ENCODE peak calls at places on chromosomes 12 and 14, in four cellular contexts. N, C, S and U are unnamed samples.

GRCh38 chr12:101697930-101698781 is 716 bp downstream of the CHPT1 start:
- DNase-seq in C (peak), N (peak), S (peak), U (no peak)

GRCh38 chr14:61461808-61462275 is 140.5 kb downstream of the PRKCH start:
- DNase-seq in C (peak), N (peak), S (peak), U (peak)

GRCh38 chr12:88393017-88393767 is 187.1 kb downstream of the KITLG start:
- DNase-seq in S (peak), N (no peak), C (no peak), U (peak)

GRCh38 chr12:122929812-122930211 is 33.9 kb upstream of the VPS37B start:
- DNase-seq in N (no peak), S (no peak), C (no peak), U (peak)

GRCh38 chr12:50261654-50262053 is 21.7 kb downstream of the LIMA1 start:
- DNase-seq in S (no peak), N (no peak), C (no peak), U (no peak)

GRCh38 chr12:44299524-44299923 is 463.6 kb downstream of the TMEM117 start:
- DNase-seq in S (no peak), C (no peak), N (no peak), U (no peak)

GRCh38 chr14:90607141-90607540 is 209.1 kb downstream of the TTC7B start:
- DNase-seq in S (no peak), N (no peak), C (no peak), U (no peak)

GRCh38 chr14:29216316-29216715 is 449.7 kb downstream of the FOXG1 start:
- DNase-seq in N (peak), S (no peak), C (no peak), U (peak)

GRCh38 chr14:51302319-51303030 is 62.4 kb downstream of the TMX1 start:
- DNase-seq in S (no peak), C (no peak), N (peak), U (no peak)

GRCh38 chr12:12983420-12984035 is 16.5 kb downstream of the HEBP1 start:
- DNase-seq in S (peak), N (peak), C (no peak), U (peak)

GRCh38 chr12:128111951-128112350 is 155.0 kb upstream of the TMEM132C start:
- DNase-seq in N (no peak), C (no peak), S (no peak), U (no peak)

GRCh38 chr14:77133718-77134338 is 7.8 kb downstream of the ZDHHC22 start:
- DNase-seq in S (peak), N (no peak), C (peak), U (no peak)

GRCh38 chr12:65533177-65533883 is 254.8 kb downstream of the MSRB3 start:
- DNase-seq in S (no peak), C (no peak), N (no peak), U (no peak)

GRCh38 chr14:45038256-45038655 is 45.7 kb upstream of the PRPF39 start:
- DNase-seq in S (no peak), C (no peak), N (no peak), U (no peak)

GRCh38 chr12:107749094-107749493 is 11.8 kb downstream of the PRDM4 start:
- DNase-seq in N (no peak), C (no peak), S (no peak), U (no peak)

GRCh38 chr12:17062296-17063061 is 456.5 kb upstream of the LMO3 start:
- DNase-seq in S (no peak), N (peak), C (no peak), U (no peak)

GRCh38 chr12:27292718-27293117 is 39.9 kb upstream of the BMAL2 start:
- DNase-seq in N (no peak), C (no peak), S (no peak), U (no peak)

GRCh38 chr12:21773263-21773741 is 1.2 kb downstream of the KCNJ8 start:
- DNase-seq in C (no peak), N (no peak), S (peak), U (no peak)

GRCh38 chr12:49515266-49515665 is 23.6 kb upstream of the KCNH3 start:
- DNase-seq in C (no peak), S (no peak), N (no peak), U (no peak)

GRCh38 chr12:63400746-63401145 is 249.7 kb upstream of the AVPR1A start:
- DNase-seq in N (peak), S (no peak), C (no peak), U (no peak)

GRCh38 chr12:19945559-19946485 is 422.5 kb upstream of the PDE3A start:
- DNase-seq in C (no peak), S (no peak), N (no peak), U (peak)

GRCh38 chr12:34218193-34219045 is 196.1 kb downstream of the ALG10 start:
- DNase-seq in C (peak), N (peak), S (peak), U (peak)

GRCh38 chr14:99716850-99717681 is 33.0 kb downstream of the CYP46A1 start:
- DNase-seq in N (no peak), C (no peak), S (peak), U (no peak)

GRCh38 chr12:57037264-57037663 is 12.7 kb downstream of the MYO1A start:
- DNase-seq in C (no peak), N (no peak), S (no peak), U (no peak)

GRCh38 chr12:108332791-108333382 is 6.2 kb downstream of the CMKLR1 start:
- DNase-seq in N (no peak), C (no peak), S (no peak), U (no peak)

GRCh38 chr14:33682746-33683145 is 268.1 kb downstream of the EGLN3 start:
- DNase-seq in S (no peak), N (no peak), C (no peak), U (no peak)

GRCh38 chr14:73814158-73814557 is 37.5 kb upstream of the PTGR2 start:
- DNase-seq in S (no peak), C (no peak), N (no peak), U (no peak)

GRCh38 chr14:70333289-70333688 is 26.2 kb downstream of the COX16 start:
- DNase-seq in S (no peak), N (no peak), C (no peak), U (no peak)

GRCh38 chr14:43369710-43370109 is 1137.4 kb downstream of the FSCB start:
- DNase-seq in S (no peak), C (no peak), N (no peak), U (no peak)

GRCh38 chr14:35934499-35934898 is 108.4 kb downstream of the BRMS1L start:
- DNase-seq in C (no peak), N (no peak), S (no peak), U (no peak)

GRCh38 chr12:21606175-21606574 is 1.5 kb upstream of the GYS2 start:
- DNase-seq in S (no peak), C (no peak), N (no peak), U (no peak)